ENCODE peak calls at places on chromosome 9, in five cellular contexts. P is kidney, B is NCI-H2107, U is foreskin fibroblast, J is fibroblast of mammary gland. L is an unnamed sample.

GRCh38 chr9:75431388-75431787 is 343.1 kb downstream of the OSTF1 start:
- DNase-seq in U (no peak), J (no peak), B (no peak), P (no peak), L (no peak)

GRCh38 chr9:10855847-10856246 is 243.0 kb upstream of the PTPRD start:
- DNase-seq in P (no peak), B (no peak), J (peak), U (no peak), L (no peak)

GRCh38 chr9:115262477-115262876 is 144.5 kb upstream of the TNC start:
- DNase-seq in J (peak), P (peak), B (peak), U (peak), L (no peak)

GRCh38 chr9:131545003-131545785 is at the start of gene PRRT1B:
- DNase-seq in J (no peak), B (no peak), U (no peak), P (peak), L (no peak)

GRCh38 chr9:3868012-3868411 is 342.2 kb upstream of the RFX3 start:
- DNase-seq in P (no peak), J (peak), U (no peak), B (no peak), L (no peak)

GRCh38 chr9:34576593-34576935 is 13.0 kb downstream of the CNTFR start:
- DNase-seq in U (no peak), J (no peak), P (no peak), B (no peak), L (no peak)

GRCh38 chr9:89038354-89039091 is 47.3 kb downstream of the S1PR3 start:
- DNase-seq in U (peak), B (no peak), J (peak), P (no peak), L (peak)

GRCh38 chr9:70053864-70054263 is 10.2 kb downstream of the MAMDC2 start:
- DNase-seq in B (no peak), J (no peak), U (peak), P (no peak), L (no peak)

GRCh38 chr9:130017035-130017909 is 25.7 kb downstream of the FNBP1 start:
- DNase-seq in U (no peak), J (no peak), B (no peak), P (no peak), L (no peak)

GRCh38 chr9:109791747-109792146 is 11.7 kb downstream of the PALM2AKAP2 start:
- DNase-seq in U (no peak), J (no peak), B (no peak), P (no peak), L (no peak)

L was measured in amniotic stem cell.